ENCODE peak calls at places on chromosomes 7 and 10, in ten cellular contexts. K, C, J, L, D, Y, M, U, E and N are unnamed samples.

GRCh38 chr7:17406756-17407155 is 108.3 kb downstream of the AHR start:
- DNase-seq in D (no peak), C (no peak), E (no peak), Y (no peak), U (no peak), L (no peak), K (no peak), M (no peak), J (no peak), N (no peak)

GRCh38 chr10:118952493-118953295 is 76.8 kb upstream of the NANOS1 start:
- DNase-seq in C (peak; percentile 9), M (no peak), U (no peak), J (no peak), D (no peak), L (no peak), Y (no peak), K (no peak), E (no peak), N (peak; percentile 72)

GRCh38 chr7:4851459-4852422 is 10.1 kb downstream of the PAPOLB start:
- DNase-seq in D (no peak), U (no peak), Y (no peak), J (no peak), L (no peak), E (no peak), M (no peak), C (no peak), K (no peak), N (no peak)

GRCh38 chr10:34751272-34751671 is 63.8 kb downstream of the PARD3 start:
- DNase-seq in C (no peak), J (no peak), Y (no peak), L (no peak), K (no peak), U (no peak), D (no peak), E (no peak), M (no peak), N (no peak)

GRCh38 chr10:74290703-74291102 is 139.7 kb downstream of the ADK start:
- DNase-seq in C (no peak), E (no peak), U (no peak), L (no peak), J (no peak), D (no peak), Y (no peak), K (no peak), M (no peak), N (no peak)

GRCh38 chr7:33807779-33808482 is 97.4 kb upstream of the BMPER start:
- DNase-seq in Y (no peak), M (no peak), C (no peak), U (peak; percentile 18), L (no peak), K (peak; percentile 69), D (peak; percentile 18), E (no peak), J (peak; percentile 46), N (peak; percentile 74)

GRCh38 chr7:68217426-68217825 is 1220.8 kb downstream of the TYW1 start:
- DNase-seq in C (no peak), L (no peak), J (no peak), K (no peak), U (no peak), Y (no peak), M (no peak), E (no peak), D (no peak), N (no peak)

GRCh38 chr7:73742338-73742752 is 3.7 kb upstream of the ABHD11 start:
- DNase-seq in J (no peak), M (no peak), K (no peak), D (no peak), Y (no peak), E (no peak), C (no peak), U (no peak), L (no peak), N (no peak)

GRCh38 chr10:68565658-68566057 is 5.5 kb downstream of the TET1 start:
- DNase-seq in J (no peak), K (no peak), U (no peak), E (no peak), D (no peak), L (no peak), M (no peak), Y (no peak), C (no peak), N (no peak)

GRCh38 chr7:20217193-20217948 is at the start of gene MACC1:
- DNase-seq in K (no peak), M (peak; percentile 30), E (peak; percentile 23), C (peak; percentile 78), U (no peak), Y (peak; percentile 24), D (no peak), L (peak; percentile 27), J (no peak), N (no peak)

GRCh38 chr7:20219062-20219445 is 1.9 kb upstream of the MACC1 start:
- DNase-seq in K (no peak), C (no peak), L (no peak), J (no peak), E (no peak), D (no peak), M (no peak), U (no peak), Y (no peak), N (no peak)

GRCh38 chr7:20216637-20217036 is 547 bp downstream of the MACC1 start:
- DNase-seq in C (no peak), L (no peak), U (no peak), M (no peak), Y (no peak), D (no peak), K (no peak), E (no peak), J (no peak), N (no peak)

GRCh38 chr7:20219446-20220292 is 2.5 kb upstream of the MACC1 start:
- DNase-seq in K (peak; percentile 99), L (peak; percentile 16), J (peak; percentile 47), Y (no peak), E (no peak), D (peak; percentile 55), C (peak; percentile 84), U (no peak), M (peak; percentile 48), N (no peak)

DNA sequence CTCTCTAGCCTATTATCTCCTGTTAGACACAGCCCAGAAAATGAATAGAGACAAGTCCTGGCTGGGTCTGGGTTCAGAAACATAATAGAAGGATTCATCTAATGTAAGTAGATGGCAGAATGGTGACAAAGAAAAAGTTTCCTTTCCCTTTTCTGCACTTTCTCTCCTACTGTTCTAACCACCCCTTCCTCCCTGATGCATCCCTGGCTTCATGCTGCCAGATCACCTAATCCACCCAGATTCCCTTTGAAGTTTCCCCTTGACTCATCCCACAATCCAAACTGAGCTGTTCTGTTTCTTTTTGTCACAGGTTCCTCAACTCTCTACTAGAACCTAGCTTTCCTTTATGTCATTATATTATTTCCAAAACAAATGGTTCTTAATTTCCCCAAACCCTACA is 1.1 kb upstream of the MACC1 start:
- DNase-seq in M (no peak), J (no peak), Y (no peak), E (no peak), D (no peak), K (peak; percentile 19), U (no peak), L (no peak), C (no peak), N (no peak)
- H3K27ac ChIP-seq in M (peak overlapping the region; percentile 76), J (no peak overlapping the region), Y (no peak overlapping the region), E (no peak overlapping the region), D (no peak overlapping the region), K (no peak overlapping the region), U (no peak overlapping the region), L (no peak overlapping the region), C (peak overlapping the region; percentile 77), N (no peak overlapping the region)

GRCh38 chr10:78543749-78544446 is 510.2 kb downstream of the RPS24 start:
- DNase-seq in L (no peak), E (no peak), D (peak; percentile 51), Y (no peak), M (no peak), K (peak; percentile 62), J (no peak), C (peak; percentile 41), U (no peak), N (peak; percentile 95)

GRCh38 chr10:78543026-78543748 is 509.5 kb downstream of the RPS24 start:
- DNase-seq in L (no peak), D (no peak), M (no peak), J (no peak), K (no peak), C (no peak), Y (no peak), E (no peak), U (no peak), N (no peak)

GRCh38 chr10:78542536-78542935 is 508.9 kb downstream of the RPS24 start:
- DNase-seq in D (no peak), K (no peak), L (no peak), M (no peak), Y (no peak), E (no peak), U (no peak), J (no peak), C (no peak), N (no peak)

GRCh38 chr10:78545756-78546155 is 512.1 kb downstream of the RPS24 start:
- DNase-seq in M (no peak), D (no peak), E (no peak), J (no peak), K (no peak), L (no peak), U (no peak), Y (no peak), C (no peak), N (no peak)

GRCh38 chr10:78544447-78545085 is 510.9 kb downstream of the RPS24 start:
- DNase-seq in J (no peak), D (no peak), K (peak; percentile 37), M (no peak), E (no peak), U (no peak), C (no peak), L (no peak), Y (no peak), N (no peak)
- H3K27ac ChIP-seq in J (no peak overlapping the region), D (peak overlapping the region; percentile 66), K (peak overlapping the region; percentile 58), M (peak overlapping the region; percentile 16), E (no peak overlapping the region), U (no peak overlapping the region), C (peak overlapping the region; percentile 68), L (no peak overlapping the region), Y (no peak overlapping the region), N (peak overlapping the region; percentile 68)

GRCh38 chr7:133853706-133854276 is 273.3 kb upstream of the LRGUK start:
- DNase-seq in E (peak; percentile 26), D (no peak), L (no peak), J (peak; percentile 82), Y (no peak), M (no peak), U (peak; percentile 50), K (peak; percentile 47), C (peak; percentile 32), N (no peak)
- H3K27ac ChIP-seq in E (no peak overlapping the region), D (no peak overlapping the region), L (no peak overlapping the region), J (peak overlapping the region; percentile 70), Y (no peak overlapping the region), M (no peak overlapping the region), U (peak overlapping the region; percentile 68), K (no peak overlapping the region), C (no peak overlapping the region), N (no peak overlapping the region)

DNA sequence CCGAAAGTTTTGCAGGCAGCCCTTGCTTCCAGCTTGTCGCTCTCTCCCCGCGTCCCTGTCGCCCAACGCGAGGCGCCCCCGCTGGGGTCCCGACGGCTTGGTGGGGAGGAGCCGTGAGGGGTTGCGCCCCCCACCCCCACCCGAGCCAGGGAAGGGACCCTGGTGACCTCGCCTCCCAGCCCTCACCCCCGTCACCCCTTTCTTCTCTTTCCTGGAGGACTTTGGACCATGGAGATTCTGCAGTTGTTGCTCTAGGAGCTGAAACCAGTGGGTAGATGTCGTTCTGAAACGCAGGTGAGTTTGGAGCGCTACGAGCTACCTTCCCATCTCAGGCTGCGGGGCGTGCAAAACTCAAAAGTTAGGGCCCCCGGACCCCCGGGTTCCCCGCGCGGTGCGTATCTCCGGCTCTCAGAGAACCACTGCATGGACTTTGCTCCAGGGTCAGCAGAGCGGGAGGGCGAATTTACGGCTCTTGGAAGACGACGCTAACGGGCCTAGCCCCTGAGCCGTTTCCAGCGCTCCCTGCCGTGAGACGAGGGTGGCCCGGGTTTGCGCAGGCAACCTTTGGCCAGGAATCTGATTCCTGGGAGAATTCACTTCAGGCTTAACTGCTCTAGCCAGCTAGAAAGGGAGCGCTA is 684 bp upstream of the ATXN7L1 start:
- DNase-seq in Y (no peak), M (no peak), K (peak; percentile 60), E (peak; percentile 51), D (peak; percentile 40), U (peak; percentile 52), C (peak; percentile 52), L (no peak), J (no peak), N (no peak)
- H3K27ac ChIP-seq in Y (peak overlapping the region; percentile 47), M (peak overlapping the region; percentile 62), K (peak overlapping the region; percentile 85), E (no peak overlapping the region), D (peak overlapping the region; percentile 50), U (peak overlapping the region; percentile 96), C (peak overlapping the region; percentile 84), L (no peak overlapping the region), J (no peak overlapping the region), N (peak overlapping the region; percentile 72)